ENCODE peak calls at places on chromosomes 13 and 19, in eight cellular contexts. D, Q, I, G, K, J, P and N are unnamed samples.

GRCh38 chr19:38394488-38394887 is 6.0 kb downstream of the SPRED3 start:
- DNase-seq in D (no peak), Q (peak; percentile 24), I (no peak), G (peak; percentile 53), K (peak; percentile 39), J (no peak), P (peak; percentile 61), N (peak; percentile 43)

GRCh38 chr19:17922138-17922537 is 10.7 kb upstream of the CCDC124 start:
- DNase-seq in D (no peak), Q (no peak), I (no peak), G (no peak), K (no peak), J (no peak), P (no peak), N (no peak)

GRCh38 chr13:40518481-40518882 is 148.0 kb downstream of the FOXO1 start:
- DNase-seq in D (no peak), Q (no peak), I (no peak), G (no peak), K (peak; percentile 13), J (peak; percentile 62), P (no peak), N (no peak)

GRCh38 chr19:29400917-29401711 is 124.7 kb upstream of the VSTM2B start:
- DNase-seq in D (no peak), Q (no peak), I (no peak), G (no peak), K (no peak), J (no peak), P (no peak), N (no peak)

GRCh38 chr19:55179570-55180484 is at the start of gene SYT5:
- DNase-seq in D (no peak), Q (peak; percentile 57), I (peak; percentile 34), G (peak; percentile 36), K (peak; percentile 43), J (peak; percentile 35), P (peak; percentile 66), N (peak; percentile 33)

GRCh38 chr19:30228113-30228725 is 144.0 kb upstream of the ZNF536 start:
- DNase-seq in D (no peak), Q (peak; percentile 27), I (no peak), G (no peak), K (no peak), J (no peak), P (no peak), N (no peak)

GRCh38 chr19:32345261-32346207 is at the start of gene ZNF507:
- DNase-seq in D (peak; percentile 82), Q (peak; percentile 91), I (peak; percentile 77), G (peak; percentile 71), K (peak; percentile 68), J (peak; percentile 79), P (peak; percentile 93), N (peak; percentile 34)

GRCh38 chr19:2426661-2427322 is 594 bp downstream of the TIMM13 start:
- DNase-seq in D (no peak), Q (peak; percentile 64), I (peak; percentile 52), G (no peak), K (peak; percentile 11), J (peak; percentile 33), P (peak; percentile 74), N (no peak)

GRCh38 chr19:2151339-2152229 is at the start of gene AP3D1:
- DNase-seq in D (peak; percentile 100), Q (peak; percentile 100), I (peak; percentile 100), G (peak; percentile 100), K (peak; percentile 100), J (peak; percentile 99), P (peak; percentile 99), N (peak; percentile 100)

GRCh38 chr19:3626473-3627350 is at the start of gene CACTIN:
- DNase-seq in D (peak; percentile 98), Q (peak; percentile 99), I (peak; percentile 98), G (peak; percentile 98), K (peak; percentile 97), J (peak; percentile 98), P (peak; percentile 100), N (peak; percentile 99)

GRCh38 chr19:36152061-36152885 is at the start of gene COX7A1:
- DNase-seq in D (peak; percentile 71), Q (no peak), I (peak; percentile 30), G (no peak), K (no peak), J (peak; percentile 42), P (no peak), N (no peak)

GRCh38 chr13:52738719-52739467 is 727 bp downstream of the CNMD start:
- DNase-seq in D (no peak), Q (peak; percentile 61), I (no peak), G (no peak), K (no peak), J (no peak), P (peak; percentile 43), N (no peak)

GRCh38 chr13:114072421-114072820 is 60.0 kb downstream of the RASA3 start:
- DNase-seq in D (no peak), Q (no peak), I (no peak), G (no peak), K (no peak), J (no peak), P (no peak), N (no peak)

GRCh38 chr19:51093066-51093465 is 10.4 kb upstream of the KLK14 start:
- DNase-seq in D (no peak), Q (no peak), I (no peak), G (no peak), K (no peak), J (no peak), P (no peak), N (no peak)

GRCh38 chr19:12840091-12841079 is 2.1 kb downstream of the MAST1 start:
- DNase-seq in D (peak; percentile 44), Q (peak; percentile 91), I (peak; percentile 85), G (no peak), K (no peak), J (peak; percentile 61), P (no peak), N (no peak)

GRCh38 chr13:97332725-97333124 is 101.2 kb upstream of the RAP2A start:
- DNase-seq in D (no peak), Q (no peak), I (no peak), G (no peak), K (no peak), J (no peak), P (no peak), N (no peak)

GRCh38 chr13:102978168-102978567 is 88.0 kb downstream of the SLC10A2 start:
- DNase-seq in D (no peak), Q (no peak), I (peak; percentile 7), G (no peak), K (no peak), J (peak; percentile 42), P (no peak), N (no peak)

GRCh38 chr19:41545547-41545946 is 30.4 kb upstream of the CEACAM21 start:
- DNase-seq in D (no peak), Q (no peak), I (no peak), G (no peak), K (no peak), J (no peak), P (no peak), N (no peak)

GRCh38 chr19:12665281-12665573 is 1.3 kb downstream of the MAN2B1 start:
- DNase-seq in D (no peak), Q (no peak), I (no peak), G (peak; percentile 26), K (peak; percentile 27), J (no peak), P (peak; percentile 73), N (peak; percentile 63)

GRCh38 chr19:49657493-49658138 is 8.0 kb downstream of the IRF3 start:
- DNase-seq in D (no peak), Q (no peak), I (no peak), G (no peak), K (no peak), J (no peak), P (no peak), N (no peak)

GRCh38 chr13:44052843-44053607 is 173.3 kb downstream of the LACC1 start:
- DNase-seq in D (peak; percentile 39), Q (no peak), I (peak; percentile 55), G (no peak), K (no peak), J (no peak), P (no peak), N (no peak)

GRCh38 chr13:50936681-50937080 is 27.1 kb downstream of the RNASEH2B start:
- DNase-seq in D (no peak), Q (no peak), I (no peak), G (no peak), K (no peak), J (no peak), P (no peak), N (no peak)

GRCh38 chr19:55027472-55028337 is 10.4 kb downstream of the GP6 start:
- DNase-seq in D (no peak), Q (peak; percentile 42), I (no peak), G (no peak), K (no peak), J (no peak), P (no peak), N (no peak)

GRCh38 chr19:8192227-8192820 is 16.8 kb upstream of the CERS4 start:
- DNase-seq in D (no peak), Q (no peak), I (no peak), G (no peak), K (no peak), J (no peak), P (no peak), N (no peak)

GRCh38 chr13:46182491-46182877 is 507 bp upstream of the LCP1 start:
- DNase-seq in D (no peak), Q (no peak), I (no peak), G (no peak), K (no peak), J (no peak), P (no peak), N (no peak)

GRCh38 chr19:11422163-11423068 is 3.3 kb upstream of the RGL3 start:
- DNase-seq in D (peak; percentile 55), Q (peak; percentile 63), I (peak; percentile 73), G (peak; percentile 18), K (peak; percentile 46), J (peak; percentile 92), P (peak; percentile 87), N (peak; percentile 45)